ENCODE peak calls at places on chromosomes 13 and 19, in five cellular contexts. N is suprapubic skin, L is SK-N-SH, S is tibial nerve, Y is sigmoid colon. B is an unnamed sample.

GRCh38 chr19:7620442-7621412 is 8.6 kb downstream of the XAB2 start:
- DNase-seq in N (no peak), L (no peak), S (no peak), Y (no peak), B (no peak)

GRCh38 chr19:15282311-15282705 is 50.0 kb downstream of the BRD4 start:
- DNase-seq in N (no peak), L (no peak), S (no peak), Y (no peak), B (no peak)

GRCh38 chr13:23980160-23980551 is 82.9 kb upstream of the C1QTNF9B start:
- DNase-seq in N (peak; percentile 91), L (peak; percentile 89), S (peak; percentile 59), Y (peak; percentile 91), B (peak; percentile 88)

GRCh38 chr13:75492389-75492788 is 10.4 kb upstream of the TBC1D4 start:
- DNase-seq in N (no peak), L (no peak), S (no peak), Y (no peak), B (no peak)

GRCh38 chr13:75771818-75772217 is 135.7 kb downstream of the LMO7 start:
- DNase-seq in N (no peak), L (no peak), S (no peak), Y (no peak), B (no peak)

GRCh38 chr19:13022859-13023636 is 27.8 kb downstream of the NFIX start:
- DNase-seq in N (peak; percentile 95), L (peak; percentile 87), S (peak; percentile 73), Y (peak; percentile 97), B (no peak)

GRCh38 chr19:42252365-42253244 is 2.3 kb downstream of the ERF start:
- DNase-seq in N (no peak), L (peak; percentile 53), S (peak; percentile 63), Y (peak; percentile 91), B (peak; percentile 60)

GRCh38 chr13:53198699-53199098 is 170.1 kb downstream of the OLFM4 start:
- DNase-seq in N (no peak), L (no peak), S (no peak), Y (no peak), B (no peak)

GRCh38 chr13:46728777-46729176 is 68.2 kb downstream of the ESD start:
- DNase-seq in N (no peak), L (no peak), S (no peak), Y (no peak), B (no peak)

GRCh38 chr19:13132471-13133166 is 14.6 kb downstream of the NACC1 start:
- DNase-seq in N (no peak), L (no peak), S (no peak), Y (no peak), B (no peak)

GRCh38 chr13:36421447-36421846 is 10.8 kb upstream of the CCNA1 start:
- DNase-seq in N (no peak), L (no peak), S (no peak), Y (no peak), B (no peak)

GRCh38 chr19:21082011-21082975 is at the start of gene ZNF714:
- DNase-seq in N (peak; percentile 93), L (peak; percentile 83), S (peak; percentile 80), Y (peak; percentile 90), B (peak; percentile 68)
- TF ChIP-seq EP300 in N (no peak), L (no peak), S (peak; percentile 37), Y (no peak), B (no peak)

GRCh38 chr19:16398530-16399241 is 73.1 kb downstream of the EPS15L1 start:
- DNase-seq in N (no peak), L (no peak), S (no peak), Y (no peak), B (no peak)

GRCh38 chr19:16391301-16392055 is 66.9 kb downstream of the KLF2 start:
- DNase-seq in N (no peak), L (no peak), S (no peak), Y (no peak), B (no peak)

GRCh38 chr19:16394111-16394510 is 69.5 kb downstream of the KLF2 start:
- DNase-seq in N (no peak), L (no peak), S (no peak), Y (no peak), B (no peak)

GRCh38 chr19:16397791-16398529 is 73.3 kb downstream of the KLF2 start:
- DNase-seq in N (no peak), L (no peak), S (peak; percentile 51), Y (no peak), B (no peak)

GRCh38 chr19:16394681-16395375 is 70.2 kb downstream of the KLF2 start:
- DNase-seq in N (no peak), L (no peak), S (no peak), Y (no peak), B (no peak)
- H3K27ac ChIP-seq in N (no peak overlapping the region), L (no peak overlapping the region), S (peak overlapping the region; percentile 32), Y (no peak overlapping the region), B (peak overlapping the region; percentile 66)

GRCh38 chr19:2344381-2344870 is 15.6 kb upstream of the TMPRSS9 start:
- DNase-seq in N (no peak), L (no peak), S (no peak), Y (no peak), B (no peak)
- TF ChIP-seq CTCF in N (no peak), L (no peak), S (no peak), Y (no peak), B (no peak)

DNA sequence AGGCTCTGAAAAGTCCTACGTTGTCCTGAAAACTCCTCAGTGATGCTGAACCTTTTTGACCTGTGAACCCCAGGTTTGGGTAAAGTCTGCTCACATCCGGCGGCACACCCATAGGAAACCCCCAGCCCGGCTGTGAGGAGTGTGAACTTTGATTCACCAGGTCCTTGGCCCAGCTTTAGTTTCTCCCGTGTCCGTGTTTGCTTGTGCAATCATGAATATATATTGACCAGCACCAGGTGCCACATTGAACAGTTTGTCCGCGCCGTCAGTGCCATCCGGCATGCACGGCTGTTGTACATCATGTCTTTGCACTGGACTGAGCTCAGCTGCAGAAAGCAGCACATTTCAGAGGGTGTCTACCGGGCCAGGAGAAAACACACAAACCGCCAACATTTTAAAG is 45.3 kb downstream of the NFIC start:
- DNase-seq in N (no peak), L (no peak), S (no peak), Y (no peak), B (no peak)
- TF ChIP-seq EP300 in N (peak; percentile 65), L (no peak), S (no peak), Y (peak; percentile 63), B (no peak)

GRCh38 chr19:47510516-47511127 is 4.2 kb downstream of the NAPA start:
- DNase-seq in N (no peak), L (no peak), S (no peak), Y (no peak), B (no peak)
- H3K27ac ChIP-seq in N (peak overlapping the region; percentile 52), L (no peak overlapping the region), S (peak overlapping the region; percentile 97), Y (peak overlapping the region; percentile 100), B (peak overlapping the region; percentile 99)

DNA sequence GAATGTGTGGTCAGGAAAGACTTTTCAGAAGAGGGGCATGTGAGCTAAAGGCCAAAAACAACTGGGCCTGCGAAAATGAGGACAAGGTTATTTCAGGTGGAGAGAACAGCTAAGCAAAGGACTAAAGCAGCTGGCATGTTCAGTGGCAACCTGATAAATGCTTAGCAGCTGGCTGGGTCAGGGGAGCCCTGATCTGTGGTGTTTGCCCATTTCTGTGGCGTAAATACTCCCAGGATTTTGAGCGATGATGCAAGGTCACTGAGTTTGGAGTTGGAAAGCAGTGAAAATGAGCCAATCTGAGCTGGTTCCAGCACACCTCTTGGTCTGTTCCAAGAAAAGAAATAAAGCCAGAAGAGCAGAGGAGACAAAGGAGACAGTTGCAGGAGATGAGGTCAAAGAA is 704.3 kb downstream of the UQCRFS1 start:
- DNase-seq in N (no peak), L (no peak), S (no peak), Y (no peak), B (no peak)
- TF ChIP-seq CTCF in N (no peak), L (no peak), S (no peak), Y (no peak), B (no peak)

GRCh38 chr19:49663224-49663623 is 2.4 kb downstream of the IRF3 start:
- DNase-seq in N (no peak), L (no peak), S (no peak), Y (no peak), B (peak; percentile 15)
- TF ChIP-seq EP300 in N (no peak), L (no peak), S (no peak), Y (no peak), B (no peak)

GRCh38 chr19:16530540-16531379 is 11.5 kb downstream of the CHERP start:
- DNase-seq in N (no peak), L (no peak), S (no peak), Y (no peak), B (peak; percentile 80)
- H3K27ac ChIP-seq in N (no peak overlapping the region), L (no peak overlapping the region), S (no peak overlapping the region), Y (no peak overlapping the region), B (no peak overlapping the region)

GRCh38 chr19:48648134-48648533 is 2.1 kb upstream of the CA11 start:
- DNase-seq in N (no peak), L (no peak), S (no peak), Y (no peak), B (no peak)

GRCh38 chr19:48644839-48645651 is 942 bp downstream of the CA11 start:
- DNase-seq in N (no peak), L (peak; percentile 80), S (peak; percentile 66), Y (peak; percentile 93), B (no peak)

GRCh38 chr19:48646912-48647216 is 877 bp upstream of the CA11 start:
- DNase-seq in N (no peak), L (no peak), S (no peak), Y (no peak), B (no peak)

GRCh38 chr19:48645652-48646191 is at the start of gene CA11:
- DNase-seq in N (no peak), L (no peak), S (no peak), Y (no peak), B (no peak)

GRCh38 chr19:48646192-48646911 is 365 bp upstream of the CA11 start:
- DNase-seq in N (peak; percentile 94), L (peak; percentile 96), S (peak; percentile 73), Y (peak; percentile 95), B (peak; percentile 92)
- TF ChIP-seq CTCF in N (peak; percentile 75), L (peak; percentile 76), S (peak; percentile 94), Y (peak; percentile 93), B (peak; percentile 93)

GRCh38 chr19:32407004-32407992 is 1.7 kb downstream of the DPY19L3 start:
- DNase-seq in N (no peak), L (peak; percentile 36), S (no peak), Y (peak; percentile 74), B (no peak)
- TF ChIP-seq EP300 in N (no peak), L (no peak), S (no peak), Y (no peak), B (peak; percentile 3)

B was measured in upper lobe of left lung.